ENCODE peak calls at places on chromosomes 4 and X, in six cellular contexts. One of them, this sample, is unnamed.

GRCh38 chrX:143757375-143757774 is 36.8 kb upstream of the SPANXN2 start:
- DNase-seq in trophoblast cell: no peak
- DNase-seq in mesenchymal stem cell: no peak
- DNase-seq in neuronal stem cell: no peak
- DNase-seq in IMR-90: no peak
- DNase-seq in H9: peak; percentile 71
- DNase-seq in this sample: no peak

GRCh38 chrX:103878466-103879151 is 46.6 kb upstream of the RAB9B start:
- DNase-seq in H9: no peak
- DNase-seq in trophoblast cell: peak; percentile 89
- DNase-seq in IMR-90: peak; percentile 68
- DNase-seq in neuronal stem cell: no peak
- DNase-seq in mesenchymal stem cell: peak; percentile 60
- DNase-seq in this sample: no peak

GRCh38 chr4:182600093-182600492 is 317.1 kb downstream of the DCTD start:
- DNase-seq in trophoblast cell: no peak
- DNase-seq in IMR-90: peak; percentile 64
- DNase-seq in H9: no peak
- DNase-seq in mesenchymal stem cell: peak; percentile 47
- DNase-seq in neuronal stem cell: no peak
- DNase-seq in this sample: no peak

GRCh38 chr4:185566972-185567749 is 31.9 kb upstream of the PDLIM3 start:
- DNase-seq in IMR-90: peak; percentile 90
- DNase-seq in H9: no peak
- DNase-seq in trophoblast cell: peak; percentile 83
- DNase-seq in mesenchymal stem cell: peak; percentile 99
- DNase-seq in neuronal stem cell: no peak
- DNase-seq in this sample: no peak

GRCh38 chrX:114071412-114071811 is 512.5 kb upstream of the HTR2C start:
- DNase-seq in trophoblast cell: no peak
- DNase-seq in mesenchymal stem cell: no peak
- DNase-seq in H9: peak; percentile 56
- DNase-seq in neuronal stem cell: no peak
- DNase-seq in IMR-90: no peak
- DNase-seq in this sample: no peak

GRCh38 chrX:48905090-48905790 is 6.2 kb downstream of the SLC35A2 start:
- DNase-seq in H9: no peak
- DNase-seq in IMR-90: no peak
- DNase-seq in neuronal stem cell: no peak
- DNase-seq in trophoblast cell: no peak
- DNase-seq in mesenchymal stem cell: no peak
- DNase-seq in this sample: no peak

GRCh38 chr4:98546910-98547544 is 111.4 kb downstream of the TSPAN5 start:
- DNase-seq in trophoblast cell: no peak
- DNase-seq in IMR-90: peak; percentile 54
- DNase-seq in neuronal stem cell: no peak
- DNase-seq in mesenchymal stem cell: no peak
- DNase-seq in H9: no peak
- DNase-seq in this sample: no peak

GRCh38 chrX:147228153-147228552 is 413.6 kb upstream of the CXorf51A start:
- DNase-seq in mesenchymal stem cell: no peak
- DNase-seq in trophoblast cell: no peak
- DNase-seq in H9: no peak
- DNase-seq in neuronal stem cell: no peak
- DNase-seq in IMR-90: no peak
- DNase-seq in this sample: no peak

GRCh38 chrX:10052906-10053625 is 85.9 kb downstream of the CLDN34 start:
- DNase-seq in mesenchymal stem cell: no peak
- DNase-seq in neuronal stem cell: no peak
- DNase-seq in trophoblast cell: no peak
- DNase-seq in IMR-90: no peak
- DNase-seq in H9: no peak
- DNase-seq in this sample: no peak

GRCh38 chr4:153166971-153167501 is 37.2 kb upstream of the TRIM2 start:
- DNase-seq in mesenchymal stem cell: no peak
- DNase-seq in neuronal stem cell: no peak
- DNase-seq in trophoblast cell: no peak
- DNase-seq in IMR-90: peak; percentile 43
- DNase-seq in H9: no peak
- DNase-seq in this sample: no peak
- H4K91ac ChIP-seq in mesenchymal stem cell: no peak overlapping the region
- H4K91ac ChIP-seq in neuronal stem cell: no peak overlapping the region
- H4K91ac ChIP-seq in trophoblast cell: no peak overlapping the region
- H4K91ac ChIP-seq in IMR-90: no peak overlapping the region
- H4K91ac ChIP-seq in H9: no peak overlapping the region
- H4K91ac ChIP-seq in this sample: no peak overlapping the region

DNA sequence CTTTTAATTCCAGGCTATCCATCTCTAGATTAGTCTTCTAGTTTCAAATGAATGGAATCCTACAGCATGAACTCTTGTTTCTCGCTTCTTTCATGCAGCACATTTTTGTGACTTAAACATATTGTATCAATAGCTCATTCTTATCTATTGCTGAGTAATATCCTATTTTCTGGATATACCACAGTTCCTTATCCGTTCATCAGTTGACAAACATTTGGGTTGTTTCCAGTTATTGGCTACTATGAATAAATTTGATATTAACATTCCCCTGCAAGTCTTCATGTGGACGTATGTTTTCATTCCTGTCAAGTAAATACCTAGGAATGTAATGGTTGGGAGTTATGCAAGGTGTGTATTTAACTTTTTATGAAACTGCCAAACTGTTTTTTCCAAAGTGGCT is 114.0 kb upstream of the SH3RF1 start:
- DNase-seq in trophoblast cell: no peak
- DNase-seq in mesenchymal stem cell: no peak
- DNase-seq in IMR-90: no peak
- DNase-seq in H9: no peak
- DNase-seq in neuronal stem cell: no peak
- DNase-seq in this sample: no peak
- H4K91ac ChIP-seq in trophoblast cell: no peak overlapping the region
- H4K91ac ChIP-seq in mesenchymal stem cell: no peak overlapping the region
- H4K91ac ChIP-seq in IMR-90: no peak overlapping the region
- H4K91ac ChIP-seq in H9: no peak overlapping the region
- H4K91ac ChIP-seq in neuronal stem cell: no peak overlapping the region
- H4K91ac ChIP-seq in this sample: no peak overlapping the region

GRCh38 chrX:153597351-153597750 is 1.6 kb downstream of the CCNQ start:
- DNase-seq in trophoblast cell: no peak
- DNase-seq in mesenchymal stem cell: no peak
- DNase-seq in IMR-90: no peak
- DNase-seq in neuronal stem cell: no peak
- DNase-seq in H9: no peak
- DNase-seq in this sample: no peak
- H4K91ac ChIP-seq in trophoblast cell: no peak overlapping the region
- H4K91ac ChIP-seq in mesenchymal stem cell: no peak overlapping the region
- H4K91ac ChIP-seq in IMR-90: no peak overlapping the region
- H4K91ac ChIP-seq in neuronal stem cell: no peak overlapping the region
- H4K91ac ChIP-seq in H9: no peak overlapping the region
- H4K91ac ChIP-seq in this sample: no peak overlapping the region

GRCh38 chr4:55458164-55458563 is 62.4 kb downstream of the TMEM165 start:
- DNase-seq in mesenchymal stem cell: no peak
- DNase-seq in IMR-90: peak; percentile 46
- DNase-seq in trophoblast cell: no peak
- DNase-seq in neuronal stem cell: no peak
- DNase-seq in H9: no peak
- DNase-seq in this sample: no peak
- H4K91ac ChIP-seq in mesenchymal stem cell: no peak overlapping the region
- H4K91ac ChIP-seq in IMR-90: no peak overlapping the region
- H4K91ac ChIP-seq in trophoblast cell: no peak overlapping the region
- H4K91ac ChIP-seq in neuronal stem cell: no peak overlapping the region
- H4K91ac ChIP-seq in H9: no peak overlapping the region
- H4K91ac ChIP-seq in this sample: no peak overlapping the region

GRCh38 chrX:129686422-129686948 is 31.7 kb upstream of the APLN start:
- DNase-seq in neuronal stem cell: no peak
- DNase-seq in trophoblast cell: no peak
- DNase-seq in mesenchymal stem cell: peak; percentile 22
- DNase-seq in H9: no peak
- DNase-seq in IMR-90: peak; percentile 5
- DNase-seq in this sample: no peak
- H4K91ac ChIP-seq in neuronal stem cell: no peak overlapping the region
- H4K91ac ChIP-seq in trophoblast cell: no peak overlapping the region
- H4K91ac ChIP-seq in mesenchymal stem cell: no peak overlapping the region
- H4K91ac ChIP-seq in H9: no peak overlapping the region
- H4K91ac ChIP-seq in IMR-90: no peak overlapping the region
- H4K91ac ChIP-seq in this sample: no peak overlapping the region

This sample was measured in H1.